ENCODE peak calls at places on chromosome 11, in four cellular contexts. C is kidney epithelial cell, Y is IMR-90, V is WTC11. D is an unnamed sample.

GRCh38 chr11:62810748-62811147 is 5.5 kb upstream of the NXF1 start:
- DNase-seq in C (no peak), Y (no peak), V (no peak), D (no peak)

GRCh38 chr11:125335101-125335500 is 161.0 kb downstream of the FEZ1 start:
- DNase-seq in C (no peak), Y (no peak), V (no peak), D (no peak)

GRCh38 chr11:2868604-2869526 is 16.7 kb downstream of the CDKN1C start:
- DNase-seq in C (no peak), Y (no peak), V (no peak), D (no peak)

GRCh38 chr11:131044851-131045250 is 128.6 kb upstream of the SNX19 start:
- DNase-seq in C (no peak), Y (no peak), V (no peak), D (no peak)

GRCh38 chr11:27716850-27717249 is 16.6 kb upstream of the BDNF start:
- DNase-seq in C (no peak), Y (peak), V (no peak), D (no peak)

GRCh38 chr11:34299284-34299961 is 58.4 kb downstream of the ABTB2 start:
- DNase-seq in C (no peak), Y (no peak), V (no peak), D (no peak)

GRCh38 chr11:63920870-63921417 is 4.0 kb upstream of the RCOR2 start:
- DNase-seq in C (no peak), Y (no peak), V (peak), D (no peak)

GRCh38 chr11:111765320-111765983 is 737 bp downstream of the PPP2R1B start:
- DNase-seq in C (no peak), Y (no peak), V (no peak), D (no peak)

GRCh38 chr11:15865212-15865987 is 490.9 kb downstream of the SOX6 start:
- DNase-seq in C (no peak), Y (no peak), V (no peak), D (no peak)

GRCh38 chr11:34091825-34092224 is 13.6 kb upstream of the NAT10 start:
- DNase-seq in C (no peak), Y (no peak), V (no peak), D (no peak)

GRCh38 chr11:11409916-11410315 is 56.9 kb upstream of the CSNK2A3 start:
- DNase-seq in C (no peak), Y (no peak), V (no peak), D (no peak)

GRCh38 chr11:107565219-107565937 is at the start of gene ALKBH8:
- DNase-seq in C (no peak), Y (peak), V (peak), D (peak)

GRCh38 chr11:122642971-122643370 is 12.6 kb upstream of the UBASH3B start:
- DNase-seq in C (no peak), Y (peak), V (no peak), D (no peak)

GRCh38 chr11:73818838-73819237 is 31.2 kb downstream of the MRPL48 start:
- DNase-seq in C (no peak), Y (peak), V (no peak), D (no peak)

GRCh38 chr11:110463153-110463552 is 33.4 kb downstream of the FDX1 start:
- DNase-seq in C (no peak), Y (peak), V (peak), D (peak)

GRCh38 chr11:62853279-62853965 is 14.0 kb upstream of the WDR74 start:
- DNase-seq in C (no peak), Y (no peak), V (no peak), D (no peak)

GRCh38 chr11:126403039-126403438 is 47.6 kb downstream of the ST3GAL4 start:
- DNase-seq in C (no peak), Y (no peak), V (no peak), D (no peak)

GRCh38 chr11:48162197-48162886 is 54.3 kb upstream of the OR4B1 start:
- DNase-seq in C (no peak), Y (no peak), V (no peak), D (no peak)

GRCh38 chr11:13169709-13170108 is 107.9 kb upstream of the BMAL1 start:
- DNase-seq in C (peak), Y (peak), V (no peak), D (no peak)

GRCh38 chr11:122040476-122040875 is 75.5 kb downstream of the BLID start:
- DNase-seq in C (no peak), Y (no peak), V (no peak), D (no peak)

GRCh38 chr11:47078751-47079524 is 97.7 kb downstream of the ARFGAP2 start:
- DNase-seq in C (no peak), Y (peak), V (no peak), D (no peak)

GRCh38 chr11:57458410-57459111 is 1.8 kb upstream of the RTN4RL2 start:
- DNase-seq in C (no peak), Y (peak), V (peak), D (peak)

GRCh38 chr11:3006505-3007260 is 14.6 kb upstream of the NAP1L4 start:
- DNase-seq in C (no peak), Y (no peak), V (no peak), D (no peak)

GRCh38 chr11:116691779-116692178 is 81.0 kb downstream of the BUD13 start:
- DNase-seq in C (no peak), Y (peak), V (peak), D (peak)

GRCh38 chr11:69778373-69778772 is 3.2 kb upstream of the FGF4 start:
- DNase-seq in C (no peak), Y (no peak), V (no peak), D (no peak)

GRCh38 chr11:29018631-29019030 is 910.4 kb downstream of the METTL15 start:
- DNase-seq in C (peak), Y (peak), V (no peak), D (no peak)

GRCh38 chr11:45677811-45678515 is 12.5 kb upstream of the CHST1 start:
- DNase-seq in C (no peak), Y (no peak), V (no peak), D (no peak)

GRCh38 chr11:65586676-65587075 is 8.9 kb downstream of the KCNK7 start:
- DNase-seq in C (no peak), Y (no peak), V (peak), D (no peak)
- TF ChIP-seq CTCF in C (no peak), Y (no peak), V (no peak), D (no peak)

DNA sequence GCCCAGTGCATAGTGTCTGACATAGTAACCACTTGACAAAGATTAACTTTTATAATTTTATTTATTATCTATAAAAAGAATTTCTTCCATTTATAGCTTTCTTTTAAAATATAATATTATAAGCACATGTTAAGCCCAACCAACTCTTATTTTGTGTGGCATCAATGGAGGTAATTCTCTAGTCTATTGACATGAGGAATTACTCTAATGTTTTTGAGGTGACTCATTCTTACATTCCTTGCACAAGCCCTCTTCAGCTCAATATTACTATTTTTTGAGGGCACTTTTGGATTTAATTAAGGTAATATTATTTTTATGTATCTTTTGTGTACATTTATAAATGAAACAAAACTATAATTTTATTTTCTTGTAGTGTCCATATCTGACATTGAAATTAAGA is 59.6 kb downstream of the AASDHPPT start:
- DNase-seq in C (no peak), Y (no peak), V (no peak), D (no peak)
- TF ChIP-seq CTCF in C (no peak), Y (no peak), V (no peak), D (no peak)

DNA sequence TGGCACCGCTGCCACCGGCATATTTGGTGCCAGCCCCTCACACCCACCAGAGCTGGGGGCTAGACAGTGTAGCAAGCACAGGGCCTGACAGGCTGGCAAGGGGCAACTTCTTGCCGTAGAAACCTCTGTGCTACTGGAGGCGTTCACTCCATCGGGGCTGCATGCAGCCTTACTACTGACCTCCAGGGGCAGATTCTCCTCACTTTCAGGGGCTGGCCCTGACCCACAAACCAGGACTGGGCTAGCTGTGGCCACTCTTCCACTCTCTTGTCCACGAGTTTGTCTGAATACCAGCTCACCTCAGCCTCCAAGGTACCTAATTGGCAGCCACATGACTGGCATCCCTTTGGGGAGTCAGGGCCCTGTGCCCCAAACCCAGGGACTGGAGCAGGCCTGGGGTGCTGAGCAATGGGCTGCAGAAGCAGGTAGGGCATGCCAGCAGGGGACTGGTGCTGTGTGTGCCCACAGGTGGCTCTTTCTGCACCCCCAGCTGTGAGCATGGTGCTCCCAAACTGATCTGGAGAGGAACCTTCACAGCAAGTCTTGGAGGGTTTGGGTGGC is 2.1 kb upstream of the LMO1 start:
- DNase-seq in C (no peak), Y (no peak), V (peak), D (no peak)
- TF ChIP-seq CTCF in C (peak), Y (no peak), V (peak), D (peak)

GRCh38 chr11:118401880-118402590 is 629 bp downstream of the ATP5MG start:
- DNase-seq in C (no peak), Y (peak), V (no peak), D (no peak)
- TF ChIP-seq CTCF in C (no peak), Y (no peak), V (no peak), D (no peak)

GRCh38 chr11:76248210-76248609 is 41.9 kb upstream of the WNT11 start:
- DNase-seq in C (no peak), Y (no peak), V (peak), D (no peak)
- TF ChIP-seq CTCF in C (peak), Y (peak), V (peak), D (peak)